ENCODE peak calls at places on chromosomes 11 and 22, in ten cellular contexts. One of them, this sample, is unnamed.

GRCh38 chr11:15481871-15482270 is 367.1 kb downstream of the INSC start:
- DNase-seq in endodermal cell: no peak
- DNase-seq in Calu3: no peak
- DNase-seq in GM20000: no peak
- DNase-seq in A549: no peak
- DNase-seq in LNCaP clone FGC: no peak
- DNase-seq in CD4-positive, alpha-beta T cell: no peak
- DNase-seq in AG04450: no peak
- DNase-seq in mesothelial cell of epicardium: no peak
- DNase-seq in mammary epithelial cell: no peak
- DNase-seq in this sample: no peak

GRCh38 chr11:116647305-116648080 is 125.3 kb downstream of the BUD13 start:
- DNase-seq in endodermal cell: no peak
- DNase-seq in Calu3: no peak
- DNase-seq in GM20000: no peak
- DNase-seq in A549: no peak
- DNase-seq in LNCaP clone FGC: no peak
- DNase-seq in CD4-positive, alpha-beta T cell: no peak
- DNase-seq in AG04450: no peak
- DNase-seq in mesothelial cell of epicardium: no peak
- DNase-seq in mammary epithelial cell: no peak
- DNase-seq in this sample: no peak

GRCh38 chr22:26579331-26579886 is 10.5 kb downstream of the TPST2 start:
- DNase-seq in endodermal cell: no peak
- DNase-seq in Calu3: no peak
- DNase-seq in GM20000: peak
- DNase-seq in A549: no peak
- DNase-seq in LNCaP clone FGC: no peak
- DNase-seq in CD4-positive, alpha-beta T cell: peak
- DNase-seq in AG04450: no peak
- DNase-seq in mesothelial cell of epicardium: no peak
- DNase-seq in mammary epithelial cell: no peak
- DNase-seq in this sample: no peak

GRCh38 chr11:21427750-21428149 is 758.4 kb downstream of the NELL1 start:
- DNase-seq in endodermal cell: no peak
- DNase-seq in Calu3: no peak
- DNase-seq in GM20000: no peak
- DNase-seq in A549: no peak
- DNase-seq in LNCaP clone FGC: no peak
- DNase-seq in CD4-positive, alpha-beta T cell: no peak
- DNase-seq in AG04450: no peak
- DNase-seq in mesothelial cell of epicardium: no peak
- DNase-seq in mammary epithelial cell: no peak
- DNase-seq in this sample: no peak

GRCh38 chr11:73402834-73403185 is 26.6 kb downstream of the RELT start:
- DNase-seq in endodermal cell: peak
- DNase-seq in Calu3: no peak
- DNase-seq in GM20000: no peak
- DNase-seq in A549: no peak
- DNase-seq in LNCaP clone FGC: no peak
- DNase-seq in CD4-positive, alpha-beta T cell: no peak
- DNase-seq in AG04450: no peak
- DNase-seq in mesothelial cell of epicardium: no peak
- DNase-seq in mammary epithelial cell: no peak
- DNase-seq in this sample: no peak

GRCh38 chr11:44947114-44947513 is 3.6 kb downstream of the TP53I11 start:
- DNase-seq in endodermal cell: no peak
- DNase-seq in Calu3: no peak
- DNase-seq in GM20000: no peak
- DNase-seq in A549: no peak
- DNase-seq in LNCaP clone FGC: no peak
- DNase-seq in CD4-positive, alpha-beta T cell: no peak
- DNase-seq in AG04450: no peak
- DNase-seq in mesothelial cell of epicardium: no peak
- DNase-seq in mammary epithelial cell: no peak
- DNase-seq in this sample: no peak

GRCh38 chr11:134124660-134125451 is 56.0 kb downstream of the JAM3 start:
- DNase-seq in endodermal cell: peak
- DNase-seq in Calu3: peak
- DNase-seq in GM20000: no peak
- DNase-seq in A549: no peak
- DNase-seq in LNCaP clone FGC: no peak
- DNase-seq in CD4-positive, alpha-beta T cell: no peak
- DNase-seq in AG04450: no peak
- DNase-seq in mesothelial cell of epicardium: no peak
- DNase-seq in mammary epithelial cell: peak
- DNase-seq in this sample: no peak

GRCh38 chr11:26048271-26048670 is 283.7 kb upstream of the ANO3 start:
- DNase-seq in endodermal cell: no peak
- DNase-seq in Calu3: no peak
- DNase-seq in GM20000: no peak
- DNase-seq in A549: no peak
- DNase-seq in LNCaP clone FGC: no peak
- DNase-seq in CD4-positive, alpha-beta T cell: no peak
- DNase-seq in AG04450: no peak
- DNase-seq in mesothelial cell of epicardium: no peak
- DNase-seq in mammary epithelial cell: no peak
- DNase-seq in this sample: no peak

GRCh38 chr11:86797133-86797532 is 3.2 kb upstream of the PRSS23 start:
- DNase-seq in endodermal cell: no peak
- DNase-seq in Calu3: no peak
- DNase-seq in GM20000: no peak
- DNase-seq in A549: no peak
- DNase-seq in LNCaP clone FGC: no peak
- DNase-seq in CD4-positive, alpha-beta T cell: no peak
- DNase-seq in AG04450: no peak
- DNase-seq in mesothelial cell of epicardium: no peak
- DNase-seq in mammary epithelial cell: no peak
- DNase-seq in this sample: no peak

GRCh38 chr11:72808415-72808814 is 5.8 kb upstream of the ATG16L2 start:
- DNase-seq in endodermal cell: no peak
- DNase-seq in Calu3: no peak
- DNase-seq in GM20000: no peak
- DNase-seq in A549: no peak
- DNase-seq in LNCaP clone FGC: no peak
- DNase-seq in CD4-positive, alpha-beta T cell: no peak
- DNase-seq in AG04450: no peak
- DNase-seq in mesothelial cell of epicardium: no peak
- DNase-seq in mammary epithelial cell: no peak
- DNase-seq in this sample: no peak

GRCh38 chr11:2319791-2320481 is 18.1 kb downstream of the TSPAN32 start:
- DNase-seq in endodermal cell: no peak
- DNase-seq in Calu3: no peak
- DNase-seq in GM20000: no peak
- DNase-seq in A549: no peak
- DNase-seq in LNCaP clone FGC: no peak
- DNase-seq in CD4-positive, alpha-beta T cell: no peak
- DNase-seq in AG04450: no peak
- DNase-seq in mesothelial cell of epicardium: no peak
- DNase-seq in mammary epithelial cell: no peak
- DNase-seq in this sample: peak

GRCh38 chr11:34886609-34887008 is 29.6 kb downstream of the APIP start:
- DNase-seq in endodermal cell: no peak
- DNase-seq in Calu3: no peak
- DNase-seq in GM20000: no peak
- DNase-seq in A549: no peak
- DNase-seq in LNCaP clone FGC: no peak
- DNase-seq in CD4-positive, alpha-beta T cell: no peak
- DNase-seq in AG04450: no peak
- DNase-seq in mesothelial cell of epicardium: no peak
- DNase-seq in mammary epithelial cell: no peak
- DNase-seq in this sample: no peak

GRCh38 chr11:34887260-34887659 is 28.9 kb downstream of the APIP start:
- DNase-seq in endodermal cell: no peak
- DNase-seq in Calu3: no peak
- DNase-seq in GM20000: no peak
- DNase-seq in A549: no peak
- DNase-seq in LNCaP clone FGC: peak
- DNase-seq in CD4-positive, alpha-beta T cell: no peak
- DNase-seq in AG04450: no peak
- DNase-seq in mesothelial cell of epicardium: no peak
- DNase-seq in mammary epithelial cell: no peak
- DNase-seq in this sample: no peak

GRCh38 chr11:34891611-34892010 is 24.6 kb downstream of the APIP start:
- DNase-seq in endodermal cell: no peak
- DNase-seq in Calu3: no peak
- DNase-seq in GM20000: no peak
- DNase-seq in A549: no peak
- DNase-seq in LNCaP clone FGC: no peak
- DNase-seq in CD4-positive, alpha-beta T cell: no peak
- DNase-seq in AG04450: no peak
- DNase-seq in mesothelial cell of epicardium: no peak
- DNase-seq in mammary epithelial cell: no peak
- DNase-seq in this sample: no peak

GRCh38 chr11:34890089-34890488 is 26.1 kb downstream of the APIP start:
- DNase-seq in endodermal cell: no peak
- DNase-seq in Calu3: no peak
- DNase-seq in GM20000: no peak
- DNase-seq in A549: no peak
- DNase-seq in LNCaP clone FGC: no peak
- DNase-seq in CD4-positive, alpha-beta T cell: no peak
- DNase-seq in AG04450: no peak
- DNase-seq in mesothelial cell of epicardium: no peak
- DNase-seq in mammary epithelial cell: no peak
- DNase-seq in this sample: no peak

GRCh38 chr11:34890812-34891211 is 25.4 kb downstream of the APIP start:
- DNase-seq in endodermal cell: no peak
- DNase-seq in Calu3: no peak
- DNase-seq in GM20000: peak
- DNase-seq in A549: no peak
- DNase-seq in LNCaP clone FGC: peak
- DNase-seq in CD4-positive, alpha-beta T cell: no peak
- DNase-seq in AG04450: peak
- DNase-seq in mesothelial cell of epicardium: no peak
- DNase-seq in mammary epithelial cell: peak
- DNase-seq in this sample: no peak
- TF ChIP-seq CTCF in endodermal cell: peak
- TF ChIP-seq CTCF in Calu3: no peak
- TF ChIP-seq CTCF in GM20000: peak
- TF ChIP-seq CTCF in A549: peak
- TF ChIP-seq CTCF in LNCaP clone FGC: peak
- TF ChIP-seq CTCF in CD4-positive, alpha-beta T cell: peak
- TF ChIP-seq CTCF in AG04450: peak
- TF ChIP-seq CTCF in mesothelial cell of epicardium: peak
- TF ChIP-seq CTCF in mammary epithelial cell: peak
- TF ChIP-seq CTCF in this sample: peak

DNA sequence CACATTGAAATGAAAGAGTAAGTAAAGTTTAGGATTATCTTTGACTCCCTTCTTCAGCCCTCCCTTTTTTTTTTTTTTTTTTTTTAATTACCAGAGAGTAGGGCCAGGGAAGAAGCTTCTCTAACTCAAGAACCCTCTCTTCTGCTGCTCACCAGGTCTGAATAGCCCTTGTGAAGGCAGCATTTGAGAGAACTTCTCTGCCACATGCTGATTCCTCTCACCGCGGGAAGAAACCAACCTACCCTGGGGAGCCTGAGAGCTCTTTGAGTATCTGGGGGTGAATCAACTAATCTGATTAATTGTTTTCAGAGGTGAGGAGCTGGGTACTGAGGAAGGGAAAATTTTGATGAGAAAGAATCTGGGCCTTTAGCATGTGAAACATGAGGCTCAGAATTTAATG is 434.5 kb upstream of the CCDC90B start:
- DNase-seq in endodermal cell: peak
- DNase-seq in Calu3: no peak
- DNase-seq in GM20000: no peak
- DNase-seq in A549: no peak
- DNase-seq in LNCaP clone FGC: no peak
- DNase-seq in CD4-positive, alpha-beta T cell: no peak
- DNase-seq in AG04450: no peak
- DNase-seq in mesothelial cell of epicardium: no peak
- DNase-seq in mammary epithelial cell: no peak
- DNase-seq in this sample: no peak
- TF ChIP-seq CTCF in endodermal cell: no peak
- TF ChIP-seq CTCF in Calu3: no peak
- TF ChIP-seq CTCF in GM20000: no peak
- TF ChIP-seq CTCF in A549: no peak
- TF ChIP-seq CTCF in LNCaP clone FGC: no peak
- TF ChIP-seq CTCF in CD4-positive, alpha-beta T cell: no peak
- TF ChIP-seq CTCF in AG04450: no peak
- TF ChIP-seq CTCF in mesothelial cell of epicardium: no peak
- TF ChIP-seq CTCF in mammary epithelial cell: no peak
- TF ChIP-seq CTCF in this sample: no peak

GRCh38 chr22:39242389-39242808 is 2.4 kb downstream of the PDGFB start:
- DNase-seq in endodermal cell: no peak
- DNase-seq in Calu3: no peak
- DNase-seq in GM20000: peak
- DNase-seq in A549: no peak
- DNase-seq in LNCaP clone FGC: no peak
- DNase-seq in CD4-positive, alpha-beta T cell: no peak
- DNase-seq in AG04450: no peak
- DNase-seq in mesothelial cell of epicardium: no peak
- DNase-seq in mammary epithelial cell: no peak
- DNase-seq in this sample: no peak

GRCh38 chr22:39242809-39243442 is 1.9 kb downstream of the PDGFB start:
- DNase-seq in endodermal cell: peak
- DNase-seq in Calu3: peak
- DNase-seq in GM20000: no peak
- DNase-seq in A549: no peak
- DNase-seq in LNCaP clone FGC: peak
- DNase-seq in CD4-positive, alpha-beta T cell: peak
- DNase-seq in AG04450: no peak
- DNase-seq in mesothelial cell of epicardium: peak
- DNase-seq in mammary epithelial cell: peak
- DNase-seq in this sample: no peak

GRCh38 chr22:39239561-39240423 is 5.0 kb downstream of the PDGFB start:
- DNase-seq in endodermal cell: no peak
- DNase-seq in Calu3: peak
- DNase-seq in GM20000: no peak
- DNase-seq in A549: no peak
- DNase-seq in LNCaP clone FGC: peak
- DNase-seq in CD4-positive, alpha-beta T cell: no peak
- DNase-seq in AG04450: no peak
- DNase-seq in mesothelial cell of epicardium: no peak
- DNase-seq in mammary epithelial cell: peak
- DNase-seq in this sample: no peak

GRCh38 chr22:39241632-39242388 is 3.0 kb downstream of the PDGFB start:
- DNase-seq in endodermal cell: no peak
- DNase-seq in Calu3: no peak
- DNase-seq in GM20000: peak
- DNase-seq in A549: no peak
- DNase-seq in LNCaP clone FGC: no peak
- DNase-seq in CD4-positive, alpha-beta T cell: peak
- DNase-seq in AG04450: no peak
- DNase-seq in mesothelial cell of epicardium: no peak
- DNase-seq in mammary epithelial cell: no peak
- DNase-seq in this sample: no peak

GRCh38 chr22:39240841-39241631 is 3.7 kb downstream of the PDGFB start:
- DNase-seq in endodermal cell: no peak
- DNase-seq in Calu3: peak
- DNase-seq in GM20000: peak
- DNase-seq in A549: peak
- DNase-seq in LNCaP clone FGC: peak
- DNase-seq in CD4-positive, alpha-beta T cell: peak
- DNase-seq in AG04450: no peak
- DNase-seq in mesothelial cell of epicardium: peak
- DNase-seq in mammary epithelial cell: peak
- DNase-seq in this sample: no peak
- TF ChIP-seq CTCF in endodermal cell: peak
- TF ChIP-seq CTCF in Calu3: no peak
- TF ChIP-seq CTCF in GM20000: no peak
- TF ChIP-seq CTCF in A549: no peak
- TF ChIP-seq CTCF in LNCaP clone FGC: peak
- TF ChIP-seq CTCF in CD4-positive, alpha-beta T cell: no peak
- TF ChIP-seq CTCF in AG04450: no peak
- TF ChIP-seq CTCF in mesothelial cell of epicardium: no peak
- TF ChIP-seq CTCF in mammary epithelial cell: no peak
- TF ChIP-seq CTCF in this sample: no peak

GRCh38 chr11:64516226-64516625 is 74.8 kb upstream of the SLC22A12 start:
- DNase-seq in endodermal cell: peak
- DNase-seq in Calu3: no peak
- DNase-seq in GM20000: no peak
- DNase-seq in A549: no peak
- DNase-seq in LNCaP clone FGC: no peak
- DNase-seq in CD4-positive, alpha-beta T cell: no peak
- DNase-seq in AG04450: no peak
- DNase-seq in mesothelial cell of epicardium: no peak
- DNase-seq in mammary epithelial cell: no peak
- DNase-seq in this sample: no peak
- TF ChIP-seq CTCF in endodermal cell: peak
- TF ChIP-seq CTCF in Calu3: no peak
- TF ChIP-seq CTCF in GM20000: no peak
- TF ChIP-seq CTCF in A549: no peak
- TF ChIP-seq CTCF in LNCaP clone FGC: peak
- TF ChIP-seq CTCF in CD4-positive, alpha-beta T cell: no peak
- TF ChIP-seq CTCF in AG04450: no peak
- TF ChIP-seq CTCF in mesothelial cell of epicardium: no peak
- TF ChIP-seq CTCF in mammary epithelial cell: no peak
- TF ChIP-seq CTCF in this sample: no peak

This sample was measured in type B pancreatic cell.